ENCODE peak calls at places on chromosomes 3 and 15, in four cellular contexts. G is CD8-positive, alpha-beta T cell; N is prostate gland; K is dorsolateral prefrontal cortex. Y is an unnamed sample.

GRCh38 chr3:141740349-141740748 is 2.3 kb downstream of the RNF7 start:
- DNase-seq in G (no peak), N (no peak), K (no peak), Y (no peak)

GRCh38 chr15:26129852-26130251 is 266.7 kb upstream of the ATP10A start:
- DNase-seq in G (no peak), N (no peak), K (no peak), Y (no peak)

GRCh38 chr3:47022540-47023161 is 43.2 kb downstream of the NBEAL2 start:
- DNase-seq in G (no peak), N (no peak), K (no peak), Y (no peak)

GRCh38 chr3:149813367-149814281 is 609 bp downstream of the RNF13 start:
- DNase-seq in G (no peak), N (peak), K (peak), Y (no peak)

GRCh38 chr3:192169332-192169915 is 557.9 kb downstream of the FGF12 start:
- DNase-seq in G (no peak), N (no peak), K (no peak), Y (no peak)

GRCh38 chr15:92631721-92632120 is 23.9 kb downstream of the FAM174B start:
- DNase-seq in G (no peak), N (no peak), K (no peak), Y (no peak)

GRCh38 chr3:30355622-30356021 is 250.8 kb upstream of the TGFBR2 start:
- DNase-seq in G (no peak), N (no peak), K (no peak), Y (peak)

GRCh38 chr3:126129408-126129891 is 45.5 kb upstream of the SLC41A3 start:
- DNase-seq in G (no peak), N (no peak), K (no peak), Y (no peak)

GRCh38 chr3:23629181-23629893 is 176.4 kb upstream of the UBE2E1 start:
- DNase-seq in G (no peak), N (no peak), K (no peak), Y (no peak)

GRCh38 chr15:94164202-94164807 is 67.1 kb upstream of the MCTP2 start:
- DNase-seq in G (peak), N (peak), K (peak), Y (no peak)

GRCh38 chr3:174620138-174620537 is 239.0 kb upstream of the NAALADL2 start:
- DNase-seq in G (no peak), N (no peak), K (no peak), Y (peak)

GRCh38 chr3:47605646-47606045 is 27.0 kb upstream of the CSPG5 start:
- DNase-seq in G (no peak), N (no peak), K (no peak), Y (no peak)

GRCh38 chr3:134057006-134057832 is 27.5 kb upstream of the SLCO2A1 start:
- DNase-seq in G (no peak), N (no peak), K (no peak), Y (no peak)

GRCh38 chr3:2711081-2711480 is 399.1 kb downstream of the IL5RA start:
- DNase-seq in G (no peak), N (no peak), K (no peak), Y (no peak)

GRCh38 chr3:2714856-2715255 is 395.3 kb downstream of the IL5RA start:
- DNase-seq in G (no peak), N (no peak), K (no peak), Y (no peak)

GRCh38 chr3:2713923-2714322 is 396.3 kb downstream of the IL5RA start:
- DNase-seq in G (no peak), N (no peak), K (no peak), Y (no peak)
- TF ChIP-seq CTCF in G (no peak), N (no peak), K (peak), Y (no peak)

GRCh38 chr15:19984101-19984500 is 557.5 kb downstream of the GOLGA6L6 start:
- DNase-seq in G (no peak), N (no peak), K (no peak), Y (no peak)

GRCh38 chr15:19992428-19992827 is 549.2 kb downstream of the GOLGA6L6 start:
- DNase-seq in G (no peak), N (no peak), K (no peak), Y (no peak)

DNA sequence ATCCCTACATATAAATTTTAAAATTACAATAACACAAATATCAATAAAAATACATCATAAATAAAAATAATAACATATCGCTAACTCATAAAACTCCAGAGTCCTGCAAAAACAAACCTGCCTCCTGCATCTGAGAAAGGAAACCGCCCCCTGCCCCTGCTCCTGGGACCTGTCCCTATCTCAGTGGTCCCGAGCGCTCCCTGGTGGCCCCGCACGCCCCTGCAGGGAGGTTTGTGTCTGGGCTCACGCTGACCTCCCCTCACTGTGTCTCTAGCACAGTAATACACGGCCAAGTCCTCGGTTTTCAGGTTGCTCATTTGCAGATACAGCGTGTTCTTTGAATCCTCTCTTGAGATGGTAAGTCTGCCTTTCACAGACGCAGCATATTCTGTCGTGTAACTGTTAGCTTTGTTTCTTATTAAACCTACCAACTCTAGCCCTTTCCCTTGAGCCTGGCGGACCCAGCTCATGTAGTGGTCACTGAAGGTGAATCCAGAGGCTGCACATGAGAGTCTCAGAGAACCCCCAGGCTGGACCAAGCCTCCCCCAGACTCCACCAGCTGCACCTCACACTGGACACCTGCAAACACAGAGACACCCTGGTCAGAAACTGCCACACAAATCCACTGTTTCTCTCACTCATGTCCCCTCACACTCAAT is 554.1 kb downstream of the GOLGA6L6 start:
- DNase-seq in G (no peak), N (no peak), K (no peak), Y (no peak)
- H3K4me3 ChIP-seq in G (no peak), N (no peak), K (no peak), Y (no peak)

GRCh38 chr3:65734382-65734781 is 304.3 kb downstream of the MAGI1 start:
- DNase-seq in G (no peak), N (no peak), K (no peak), Y (no peak)

GRCh38 chr3:65733459-65733858 is 305.3 kb downstream of the MAGI1 start:
- DNase-seq in G (no peak), N (no peak), K (no peak), Y (no peak)

GRCh38 chr3:65729973-65730372 is 308.7 kb downstream of the MAGI1 start:
- DNase-seq in G (no peak), N (no peak), K (no peak), Y (no peak)

GRCh38 chr3:65730449-65730848 is 308.3 kb downstream of the MAGI1 start:
- DNase-seq in G (no peak), N (no peak), K (no peak), Y (no peak)

GRCh38 chr3:65732060-65732933 is 306.4 kb downstream of the MAGI1 start:
- DNase-seq in G (no peak), N (peak), K (no peak), Y (peak)
- TF ChIP-seq CTCF in G (peak), N (peak), K (peak), Y (peak)

GRCh38 chr15:96300808-96301207 is 29.7 kb upstream of the NR2F2 start:
- DNase-seq in G (no peak), N (no peak), K (no peak), Y (no peak)
- H3K4me3 ChIP-seq in G (no peak), N (no peak), K (no peak), Y (no peak)

GRCh38 chr15:58019503-58020376 is 45.8 kb downstream of the ALDH1A2 start:
- DNase-seq in G (no peak), N (no peak), K (no peak), Y (peak)

GRCh38 chr15:58014470-58014869 is 51.0 kb downstream of the ALDH1A2 start:
- DNase-seq in G (no peak), N (no peak), K (no peak), Y (no peak)

GRCh38 chr15:58016776-58017175 is 48.7 kb downstream of the ALDH1A2 start:
- DNase-seq in G (no peak), N (no peak), K (no peak), Y (no peak)

GRCh38 chr15:58015565-58015964 is 49.9 kb downstream of the ALDH1A2 start:
- DNase-seq in G (no peak), N (no peak), K (no peak), Y (no peak)

DNA sequence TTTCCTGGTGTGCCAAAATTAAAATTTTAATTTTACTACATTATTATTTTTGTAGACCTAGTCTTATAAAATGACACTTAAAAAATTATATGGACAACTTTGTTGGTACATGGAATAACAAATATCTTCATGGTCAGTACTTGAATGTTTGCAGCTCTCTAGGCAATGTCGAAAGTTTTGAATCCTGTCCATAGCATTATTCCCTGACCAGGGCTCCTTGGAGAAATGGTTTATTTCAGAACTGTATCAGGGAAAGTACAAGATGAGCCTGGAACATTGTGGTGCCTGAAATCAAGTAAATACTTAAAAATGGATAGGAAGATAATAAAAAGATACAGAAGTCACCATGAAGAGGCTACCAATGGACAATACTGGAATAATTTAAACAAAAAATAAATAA is 47.6 kb downstream of the ALDH1A2 start:
- DNase-seq in G (no peak), N (no peak), K (no peak), Y (no peak)
- TF ChIP-seq CTCF in G (no peak), N (no peak), K (no peak), Y (no peak)

GRCh38 chr3:195727596-195728195 is 6.9 kb downstream of the MUC20 start:
- DNase-seq in G (no peak), N (no peak), K (no peak), Y (no peak)
- H3K4me3 ChIP-seq in G (no peak), N (no peak), K (no peak), Y (no peak)

GRCh38 chr15:63422891-63423290 is 41.2 kb upstream of the CA12 start:
- DNase-seq in G (no peak), N (no peak), K (no peak), Y (no peak)

GRCh38 chr15:63421433-63421832 is 39.8 kb upstream of the CA12 start:
- DNase-seq in G (no peak), N (no peak), K (no peak), Y (no peak)

GRCh38 chr15:63417721-63418120 is 36.1 kb upstream of the CA12 start:
- DNase-seq in G (no peak), N (no peak), K (no peak), Y (no peak)

GRCh38 chr15:63425426-63425825 is 43.8 kb upstream of the CA12 start:
- DNase-seq in G (no peak), N (no peak), K (no peak), Y (no peak)

GRCh38 chr15:63420333-63420741 is 38.7 kb upstream of the CA12 start:
- DNase-seq in G (no peak), N (no peak), K (no peak), Y (no peak)
- TF ChIP-seq CTCF in G (no peak), N (no peak), K (no peak), Y (no peak)

GRCh38 chr3:28574036-28574435 is 225.4 kb upstream of the AZI2 start:
- DNase-seq in G (no peak), N (no peak), K (no peak), Y (no peak)

GRCh38 chr3:28576590-28577220 is 228.1 kb upstream of the AZI2 start:
- DNase-seq in G (no peak), N (no peak), K (no peak), Y (no peak)

GRCh38 chr3:28577941-28578340 is 229.3 kb upstream of the AZI2 start:
- DNase-seq in G (no peak), N (no peak), K (no peak), Y (no peak)

GRCh38 chr3:28575748-28576589 is 227.3 kb upstream of the AZI2 start:
- DNase-seq in G (no peak), N (peak), K (no peak), Y (no peak)

DNA sequence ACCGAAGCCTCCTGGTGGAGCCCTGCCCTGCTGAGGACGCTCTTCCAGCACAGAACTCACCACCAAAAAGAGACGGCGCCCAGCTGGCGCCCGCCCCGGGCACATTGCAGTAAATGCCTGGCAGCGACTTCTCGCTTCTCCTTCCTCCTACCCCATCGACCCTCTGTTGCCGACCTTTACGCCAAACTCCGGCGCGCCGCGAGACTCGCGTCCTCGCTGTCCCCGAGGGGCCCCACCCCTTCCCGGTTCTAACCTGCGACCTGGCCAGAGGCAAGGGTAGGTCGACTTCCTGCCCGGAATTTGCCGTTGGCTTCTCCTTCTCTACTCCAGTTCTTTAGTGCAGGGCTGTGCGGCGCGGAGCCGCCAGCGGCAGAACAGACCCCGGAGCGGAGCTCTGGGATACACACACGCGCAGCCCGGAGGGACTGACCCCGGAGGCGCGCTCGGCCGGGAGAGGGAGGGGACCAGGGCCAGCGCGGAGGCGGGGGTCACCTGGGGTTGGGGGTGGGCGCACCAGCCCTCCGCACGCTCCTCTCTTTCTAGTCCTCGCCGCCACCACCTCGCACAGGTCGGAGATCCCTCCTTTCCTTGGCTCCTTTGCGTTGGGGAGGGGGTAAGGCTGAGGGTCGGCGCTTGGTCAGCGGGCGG is 226.6 kb upstream of the AZI2 start:
- DNase-seq in G (no peak), N (peak), K (no peak), Y (no peak)
- H3K4me3 ChIP-seq in G (no peak), N (peak), K (peak), Y (peak)

Y was measured in AG09309.